ENCODE peak calls at places on chromosome 3, in six cellular contexts. X, R, D, P, B and N are unnamed samples.

GRCh38 chr3:157532529-157533297 is 29.5 kb upstream of the VEPH1 start:
- DNase-seq in X (peak; percentile 43), R (peak; percentile 86), P (peak; percentile 90), D (peak; percentile 96), B (no peak), N (peak; percentile 61)

GRCh38 chr3:134762016-134762415 is 33.0 kb upstream of the EPHB1 start:
- DNase-seq in P (no peak), D (no peak), R (no peak), X (no peak), B (no peak), N (no peak)

GRCh38 chr3:195105389-195105788 is 165.6 kb downstream of the XXYLT1 start:
- DNase-seq in X (no peak), P (no peak), B (no peak), D (no peak), R (no peak), N (no peak)

GRCh38 chr3:12963869-12964712 is 109.1 kb downstream of the IQSEC1 start:
- DNase-seq in B (no peak), R (no peak), P (no peak), X (no peak), D (peak; percentile 36), N (no peak)

GRCh38 chr3:72271215-72271614 is 486.3 kb upstream of the PROK2 start:
- DNase-seq in B (no peak), P (no peak), D (no peak), R (no peak), X (no peak), N (no peak)

GRCh38 chr3:46972396-46972795 is 4.1 kb downstream of the CCDC12 start:
- DNase-seq in R (no peak), X (no peak), B (no peak), D (no peak), P (no peak), N (no peak)

GRCh38 chr3:69339766-69340165 is 46.1 kb downstream of the FRMD4B start:
- DNase-seq in X (no peak), P (no peak), B (no peak), R (no peak), D (no peak), N (peak; percentile 6)

GRCh38 chr3:53134631-53135232 is 4.5 kb upstream of the RFT1 start:
- DNase-seq in D (peak; percentile 83), X (peak; percentile 26), B (peak; percentile 26), P (peak; percentile 39), R (peak; percentile 81), N (peak; percentile 92)

GRCh38 chr3:122533931-122534334 is 19.2 kb upstream of the KPNA1 start:
- DNase-seq in D (peak; percentile 55), R (no peak), X (no peak), B (no peak), P (peak; percentile 62), N (no peak)

GRCh38 chr3:156787926-156788663 is 38.1 kb upstream of the LEKR1 start:
- DNase-seq in D (peak; percentile 88), X (no peak), B (no peak), R (no peak), P (peak; percentile 87), N (no peak)

GRCh38 chr3:97350976-97351375 is 413.6 kb upstream of the ARL6 start:
- DNase-seq in X (no peak), D (no peak), B (no peak), P (no peak), R (no peak), N (no peak)